ENCODE peak calls at places on chromosomes 16 and 17, in five cellular contexts. A is neuronal stem cell, Q is H9, U is trophoblast cell, S is H1. D is an unnamed sample.

GRCh38 chr17:71845354-71845753 is 275.5 kb upstream of the SOX9 start:
- DNase-seq in A (no peak), Q (no peak), U (no peak), S (no peak), D (no peak)

GRCh38 chr17:78125138-78125913 is 3.2 kb downstream of the TMC6 start:
- DNase-seq in A (no peak), Q (no peak), U (no peak), S (no peak), D (no peak)

GRCh38 chr16:14013571-14014283 is 57.4 kb upstream of the MRTFB start:
- DNase-seq in A (no peak), Q (no peak), U (peak), S (no peak), D (peak)

GRCh38 chr16:48124266-48124665 is 31.5 kb downstream of the ABCC12 start:
- DNase-seq in A (no peak), Q (no peak), U (no peak), S (no peak), D (no peak)

GRCh38 chr17:43360376-43360738 is 38.4 kb upstream of the ARL4D start:
- DNase-seq in A (no peak), Q (no peak), U (peak), S (no peak), D (no peak)

GRCh38 chr16:14958970-14959369 is 15.9 kb upstream of the PDXDC1 start:
- DNase-seq in A (no peak), Q (no peak), U (peak), S (peak), D (no peak)

GRCh38 chr16:57149391-57149790 is 36.4 kb downstream of the PSME3IP1 start:
- DNase-seq in A (no peak), Q (no peak), U (no peak), S (no peak), D (no peak)

GRCh38 chr17:1078831-1079561 is 82.1 kb downstream of the TIMM22 start:
- DNase-seq in A (no peak), Q (peak), U (no peak), S (no peak), D (no peak)

GRCh38 chr17:41042953-41043352 is 1.7 kb upstream of the KRTAP1-1 start:
- DNase-seq in A (no peak), Q (no peak), U (no peak), S (no peak), D (no peak)

GRCh38 chr16:9885876-9886275 is 296.4 kb downstream of the GRIN2A start:
- DNase-seq in A (no peak), Q (no peak), U (no peak), S (no peak), D (no peak)

GRCh38 chr17:71830916-71831315 is 289.9 kb upstream of the SOX9 start:
- DNase-seq in A (no peak), Q (peak), U (no peak), S (peak), D (no peak)

GRCh38 chr17:7836596-7837374 is 2.8 kb downstream of the KDM6B start:
- DNase-seq in A (peak), Q (peak), U (peak), S (peak), D (peak)

GRCh38 chr16:53121666-53122065 is 66.9 kb downstream of the CHD9 start:
- DNase-seq in A (no peak), Q (no peak), U (no peak), S (no peak), D (peak)

GRCh38 chr17:50904522-50905459 is 38.6 kb upstream of the TOB1 start:
- DNase-seq in A (no peak), Q (no peak), U (peak), S (no peak), D (no peak)

GRCh38 chr17:1216209-1216937 is 36.6 kb upstream of the ABR start:
- DNase-seq in A (no peak), Q (no peak), U (no peak), S (no peak), D (no peak)

GRCh38 chr17:4948166-4948996 is at the start of gene PFN1:
- DNase-seq in A (peak), Q (peak), U (peak), S (no peak), D (peak)

GRCh38 chr16:70601576-70602575 is 44.5 kb upstream of the IL34 start:
- DNase-seq in A (no peak), Q (no peak), U (no peak), S (no peak), D (no peak)

GRCh38 chr17:78844301-78845005 is 3.8 kb upstream of the USP36 start:
- DNase-seq in A (no peak), Q (no peak), U (no peak), S (no peak), D (peak)

GRCh38 chr17:82214012-82214628 is 1.5 kb upstream of the CCDC57 start:
- DNase-seq in A (no peak), Q (no peak), U (no peak), S (no peak), D (no peak)

GRCh38 chr16:47732806-47733150 is 271.6 kb downstream of the PHKB start:
- DNase-seq in A (no peak), Q (peak), U (no peak), S (no peak), D (peak)

GRCh38 chr17:34797724-34798123 is 163.5 kb downstream of the CCT6B start:
- DNase-seq in A (peak), Q (peak), U (peak), S (peak), D (no peak)

GRCh38 chr17:50697663-50698272 is 9.9 kb downstream of the ANKRD40 start:
- DNase-seq in A (no peak), Q (no peak), U (no peak), S (no peak), D (no peak)

GRCh38 chr16:5551909-5552308 is 454.3 kb upstream of the EEF2KMT start:
- DNase-seq in A (no peak), Q (no peak), U (no peak), S (no peak), D (no peak)

GRCh38 chr16:3017806-3018506 is at the start of gene CLDN6:
- DNase-seq in A (peak), Q (peak), U (peak), S (peak), D (no peak)

GRCh38 chr17:47288531-47289116 is 35.0 kb downstream of the ITGB3 start:
- DNase-seq in A (no peak), Q (no peak), U (no peak), S (no peak), D (peak)

DNA sequence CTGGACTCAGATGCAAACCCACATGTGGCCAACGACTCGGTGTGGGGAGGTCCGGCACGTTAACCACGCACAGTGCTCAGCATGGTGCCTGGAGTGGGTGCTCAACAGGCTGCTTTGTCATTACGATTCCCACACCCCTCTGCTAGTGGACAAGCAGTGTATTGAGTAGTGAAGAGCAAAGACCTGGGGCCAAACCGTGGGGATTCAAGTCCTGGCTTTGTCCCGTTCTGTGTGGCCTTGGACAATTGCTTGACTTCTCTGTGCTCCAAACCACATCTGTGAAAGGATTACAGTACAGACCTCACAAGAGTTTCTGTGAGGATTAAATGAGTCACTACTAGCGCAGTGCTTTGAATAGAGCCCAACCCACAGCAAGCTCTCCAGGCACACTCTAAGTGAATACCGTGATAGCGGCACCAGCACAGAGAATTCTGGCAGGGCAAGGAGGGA is 33.8 kb downstream of the TRPV2 start:
- DNase-seq in A (no peak), Q (no peak), U (peak), S (no peak), D (peak)
- H2BK12ac ChIP-seq in A (no peak), Q (no peak), U (no peak), S (no peak), D (no peak)

GRCh38 chr17:20992987-20993862 is 49.6 kb downstream of the USP22 start:
- DNase-seq in A (peak), Q (peak), U (peak), S (peak), D (peak)
- H2BK12ac ChIP-seq in A (no peak), Q (no peak), U (peak), S (peak), D (no peak)

DNA sequence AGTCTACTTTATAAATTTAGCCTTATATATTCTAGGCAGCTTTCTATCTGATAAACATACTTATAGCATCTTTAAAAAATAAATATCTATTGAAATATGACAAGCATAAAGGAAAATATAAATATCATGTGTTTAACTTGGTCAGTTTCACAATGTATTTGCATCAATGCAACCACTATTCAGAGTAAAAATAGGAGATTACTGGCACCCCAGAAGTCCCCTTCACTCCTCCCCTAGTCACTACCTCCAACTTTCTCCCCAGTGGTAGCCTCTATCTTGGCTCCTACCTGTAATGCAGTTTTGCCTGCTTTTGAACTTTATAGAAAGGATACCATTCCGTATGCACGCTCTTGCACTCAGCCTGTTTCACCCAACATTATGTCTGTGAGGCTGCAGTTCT is 3.2 kb upstream of the NOD2 start:
- DNase-seq in A (no peak), Q (no peak), U (no peak), S (no peak), D (no peak)
- H2BK12ac ChIP-seq in A (no peak), Q (no peak), U (no peak), S (no peak), D (no peak)

GRCh38 chr16:26197707-26198106 is 505.9 kb downstream of the HS3ST4 start:
- DNase-seq in A (no peak), Q (no peak), U (no peak), S (no peak), D (no peak)
- H2BK12ac ChIP-seq in A (no peak), Q (no peak), U (no peak), S (peak), D (no peak)

GRCh38 chr16:28179354-28179753 is 32.4 kb downstream of the XPO6 start:
- DNase-seq in A (no peak), Q (no peak), U (no peak), S (no peak), D (no peak)
- H2BK12ac ChIP-seq in A (no peak), Q (no peak), U (no peak), S (no peak), D (no peak)

GRCh38 chr17:45949755-45950320 is 49.2 kb upstream of the STH start:
- DNase-seq in A (no peak), Q (no peak), U (no peak), S (no peak), D (no peak)
- H2BK12ac ChIP-seq in A (peak), Q (no peak), U (peak), S (peak), D (no peak)

DNA sequence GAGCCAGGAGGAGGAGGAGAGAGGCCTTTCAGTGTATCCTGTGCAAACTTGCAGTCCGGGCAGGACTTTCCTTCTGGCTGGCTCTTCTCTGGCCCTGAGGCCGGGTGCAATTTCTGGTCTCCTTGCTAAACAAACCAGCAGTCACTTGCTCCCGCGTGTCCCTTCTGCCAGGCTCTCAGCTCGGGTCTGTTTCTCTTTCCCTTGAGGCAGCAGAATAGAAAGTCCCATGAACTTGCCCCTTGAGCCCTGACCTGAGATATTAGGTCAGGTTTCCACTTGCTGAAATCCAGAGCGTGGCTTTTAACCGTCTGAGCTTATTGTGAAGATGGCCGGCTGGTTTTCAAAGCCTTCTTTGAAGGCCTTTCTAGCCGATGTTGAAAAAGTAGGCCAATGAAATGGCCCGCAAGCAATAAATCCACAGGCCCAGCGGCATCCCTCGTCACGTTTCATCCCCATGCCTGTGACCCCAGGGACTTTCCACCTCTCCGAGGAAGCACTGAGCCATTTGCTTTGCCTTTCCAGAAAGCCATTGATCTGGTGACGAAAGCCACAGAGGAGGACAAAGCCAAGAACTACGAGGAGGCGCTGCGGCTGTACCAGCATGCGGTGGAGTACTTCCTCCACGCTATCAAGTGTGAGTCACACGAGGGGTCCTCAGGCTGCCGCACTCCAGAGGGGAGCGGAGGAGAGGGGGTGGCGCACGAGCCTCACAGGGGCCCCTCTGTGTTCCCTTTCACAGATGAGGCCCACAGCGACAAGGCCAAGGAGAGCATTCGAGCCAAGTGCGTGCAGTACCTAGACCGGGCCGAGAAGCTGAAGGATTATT is 4.5 kb downstream of the VPS4A start:
- DNase-seq in A (no peak), Q (no peak), U (no peak), S (no peak), D (no peak)
- H2BK12ac ChIP-seq in A (no peak), Q (no peak), U (no peak), S (no peak), D (no peak)